ENCODE peak calls at places on chromosomes 7 and 10, in six cellular contexts. V, S, D, A, F and X are unnamed samples.

GRCh38 chr10:57692255-57692980 is 575.3 kb downstream of the IPMK start:
- DNase-seq in V (no peak), S (no peak), D (no peak), A (peak), F (no peak), X (no peak)

GRCh38 chr7:113487925-113488731 is 369.8 kb upstream of the SMIM30 start:
- DNase-seq in V (no peak), S (no peak), D (no peak), A (no peak), F (no peak), X (no peak)

GRCh38 chr10:129055966-129056365 is 411.1 kb upstream of the MGMT start:
- DNase-seq in V (no peak), S (peak), D (no peak), A (no peak), F (no peak), X (no peak)

GRCh38 chr7:44068054-44068453 is 2.7 kb upstream of the PGAM2 start:
- DNase-seq in V (peak), S (peak), D (no peak), A (no peak), F (no peak), X (no peak)

GRCh38 chr7:3537210-3537875 is 236.3 kb downstream of the SDK1 start:
- DNase-seq in V (no peak), S (no peak), D (no peak), A (no peak), F (no peak), X (no peak)

GRCh38 chr10:32131388-32131787 is 75.2 kb upstream of the KIF5B start:
- DNase-seq in V (no peak), S (no peak), D (no peak), A (no peak), F (no peak), X (no peak)

GRCh38 chr7:36851382-36851781 is 127.1 kb upstream of the AOAH start:
- DNase-seq in V (no peak), S (peak), D (no peak), A (no peak), F (no peak), X (no peak)

GRCh38 chr7:158049271-158049670 is 538.4 kb downstream of the PTPRN2 start:
- DNase-seq in V (no peak), S (no peak), D (no peak), A (no peak), F (no peak), X (no peak)

GRCh38 chr10:122290334-122290733 is 19.2 kb downstream of the BTBD16 start:
- DNase-seq in V (no peak), S (no peak), D (no peak), A (no peak), F (peak), X (no peak)

GRCh38 chr7:77284005-77284404 is 84.4 kb upstream of the FGL2 start:
- DNase-seq in V (no peak), S (no peak), D (no peak), A (no peak), F (no peak), X (no peak)

GRCh38 chr10:89301231-89301630 is 615 bp upstream of the IFIT2 start:
- DNase-seq in V (peak), S (no peak), D (no peak), A (peak), F (no peak), X (no peak)

DNA sequence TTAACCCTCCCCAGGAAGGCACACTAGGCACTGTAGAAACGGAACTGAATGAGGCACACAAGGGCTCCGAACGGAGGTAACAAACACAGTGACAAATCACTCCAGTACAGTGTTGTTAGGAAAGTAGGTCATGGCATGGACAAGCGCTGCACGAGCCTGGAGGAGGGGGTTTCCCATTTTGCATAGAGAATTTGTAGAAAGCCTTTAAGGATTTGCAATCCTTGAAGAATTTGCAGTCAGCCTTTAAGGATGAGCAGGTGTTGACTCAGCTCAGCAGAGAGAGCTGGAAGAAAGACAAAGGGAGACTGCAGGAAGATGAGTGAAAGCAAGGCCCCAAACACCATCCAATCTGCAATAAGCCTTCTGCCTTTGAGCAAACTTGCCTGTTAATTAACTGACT is 51.1 kb upstream of the PPP1R3C start:
- DNase-seq in V (no peak), S (no peak), D (no peak), A (peak), F (no peak), X (no peak)
- TF ChIP-seq RAD21 in V (no peak), S (no peak), D (no peak), A (no peak), F (no peak), X (no peak)

GRCh38 chr7:66671034-66671433 is 42.4 kb downstream of the KCTD7 start:
- DNase-seq in V (no peak), S (no peak), D (no peak), A (no peak), F (no peak), X (no peak)
- TF ChIP-seq REST in V (no peak), S (no peak), D (no peak), A (no peak), F (no peak), X (no peak)

GRCh38 chr7:83201355-83201754 is 38.7 kb upstream of the PCLO start:
- DNase-seq in V (no peak), S (no peak), D (no peak), A (peak), F (no peak), X (no peak)

GRCh38 chr7:83210459-83210858 is 47.8 kb upstream of the PCLO start:
- DNase-seq in V (no peak), S (no peak), D (no peak), A (no peak), F (no peak), X (no peak)

GRCh38 chr7:83204715-83205114 is 42.0 kb upstream of the PCLO start:
- DNase-seq in V (no peak), S (no peak), D (no peak), A (no peak), F (no peak), X (no peak)
- TF ChIP-seq RAD21 in V (no peak), S (no peak), D (no peak), A (no peak), F (no peak), X (no peak)

GRCh38 chr10:49605177-49605938 is 4.8 kb upstream of the SLC18A3 start:
- DNase-seq in V (no peak), S (peak), D (no peak), A (no peak), F (no peak), X (no peak)

GRCh38 chr10:49606981-49607535 is 3.1 kb upstream of the SLC18A3 start:
- DNase-seq in V (peak), S (no peak), D (no peak), A (peak), F (peak), X (no peak)

GRCh38 chr10:49608166-49608758 is 1.8 kb upstream of the SLC18A3 start:
- DNase-seq in V (no peak), S (no peak), D (no peak), A (no peak), F (no peak), X (no peak)

GRCh38 chr10:49608925-49609282 is 1.2 kb upstream of the SLC18A3 start:
- DNase-seq in V (no peak), S (no peak), D (no peak), A (no peak), F (no peak), X (no peak)

DNA sequence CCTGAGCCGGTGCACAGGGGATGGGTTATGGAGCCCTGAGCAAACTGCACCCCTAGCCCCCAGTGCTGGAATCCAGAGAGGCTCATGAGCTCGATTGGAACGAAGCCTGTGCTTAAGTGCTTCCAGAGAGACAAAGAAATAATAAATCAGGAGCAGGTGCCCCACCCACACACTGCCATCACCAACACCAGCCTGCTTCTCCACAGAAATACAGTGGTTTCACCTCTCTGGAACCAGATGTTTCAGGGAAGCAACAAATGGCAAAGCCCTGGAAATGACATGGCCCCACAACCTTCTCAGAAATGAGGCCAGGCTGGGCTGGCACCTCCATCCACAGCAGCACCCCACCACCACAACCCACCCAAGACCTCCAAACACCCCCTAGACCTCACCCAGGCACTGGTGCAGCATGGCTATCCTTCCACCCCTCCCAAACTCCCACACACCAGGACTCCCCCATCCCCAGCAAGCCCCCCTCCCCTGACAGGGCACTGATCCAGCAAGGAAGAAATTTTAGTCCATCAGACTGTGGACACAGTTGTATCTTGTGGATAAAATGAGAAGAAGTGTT is 4.1 kb upstream of the SLC18A3 start:
- DNase-seq in V (no peak), S (no peak), D (no peak), A (no peak), F (no peak), X (no peak)
- TF ChIP-seq REST in V (no peak), S (no peak), D (no peak), A (no peak), F (no peak), X (no peak)